ENCODE peak calls at places on chromosomes 16 and 17, in ten cellular contexts. R, C, B, V, D, H, Q, N, S and A are unnamed samples.

GRCh38 chr16:19104591-19104990 is 9.2 kb upstream of the ITPRIPL2 start:
- DNase-seq in V (no peak), B (no peak), H (no peak), S (no peak), R (no peak), N (no peak), C (no peak), Q (no peak), D (no peak), A (no peak)

GRCh38 chr17:76251478-76252039 is 11.3 kb upstream of the RNF157 start:
- DNase-seq in Q (no peak), R (peak; percentile 87), S (no peak), N (no peak), H (peak; percentile 19), V (no peak), C (no peak), B (no peak), D (no peak), A (no peak)

GRCh38 chr16:24717411-24717810 is 12.0 kb upstream of the TNRC6A start:
- DNase-seq in D (no peak), N (no peak), B (no peak), C (no peak), H (no peak), Q (no peak), R (no peak), V (no peak), S (no peak), A (no peak)

GRCh38 chr16:10740845-10741208 is 2.8 kb upstream of the NUBP1 start:
- DNase-seq in H (no peak), S (no peak), D (no peak), V (no peak), N (no peak), Q (no peak), R (no peak), C (no peak), B (no peak), A (no peak)

GRCh38 chr17:74199306-74200092 is 4.0 kb upstream of the RPL38 start:
- DNase-seq in N (peak; percentile 66), H (peak; percentile 46), V (peak; percentile 72), D (no peak), Q (peak; percentile 45), R (no peak), B (no peak), C (no peak), S (no peak), A (peak; percentile 74)

GRCh38 chr17:13509561-13509960 is 92.2 kb downstream of the HS3ST3A1 start:
- DNase-seq in S (no peak), C (no peak), D (no peak), N (no peak), V (no peak), R (no peak), H (no peak), B (no peak), Q (peak; percentile 57), A (no peak)

GRCh38 chr16:57644383-57645014 is 16.1 kb downstream of the ADGRG1 start:
- DNase-seq in N (no peak), B (no peak), Q (no peak), C (no peak), R (no peak), S (no peak), D (no peak), V (no peak), H (no peak), A (no peak)

GRCh38 chr17:4956493-4957061 is 5.7 kb downstream of the ENO3 start:
- DNase-seq in B (no peak), H (no peak), S (no peak), Q (no peak), N (no peak), D (no peak), C (no peak), R (peak; percentile 25), V (peak; percentile 41), A (no peak)

GRCh38 chr17:74101527-74101926 is 102.0 kb upstream of the RPL38 start:
- DNase-seq in C (no peak), S (no peak), H (no peak), V (no peak), Q (no peak), N (no peak), D (no peak), B (no peak), R (no peak), A (no peak)

GRCh38 chr17:46194393-46195216 is 1.4 kb upstream of the KANSL1 start:
- DNase-seq in S (no peak), B (peak; percentile 86), R (no peak), C (no peak), Q (peak; percentile 74), H (no peak), D (no peak), N (no peak), V (peak; percentile 62), A (no peak)

GRCh38 chr16:10266809-10267208 is 84.6 kb upstream of the GRIN2A start:
- DNase-seq in N (no peak), C (no peak), H (no peak), Q (no peak), B (no peak), S (no peak), D (no peak), R (no peak), V (no peak), A (no peak)

GRCh38 chr16:56203052-56203451 is 11.8 kb downstream of the GNAO1 start:
- DNase-seq in V (no peak), C (no peak), S (no peak), H (no peak), R (no peak), D (no peak), N (peak; percentile 18), Q (peak; percentile 4), B (peak; percentile 41), A (no peak)

GRCh38 chr17:74282587-74283370 is 8.7 kb downstream of the DNAI2 start:
- DNase-seq in H (no peak), S (no peak), Q (peak; percentile 7), D (no peak), R (no peak), N (no peak), C (no peak), B (no peak), V (no peak), A (no peak)

GRCh38 chr16:89596061-89596689 is 17.3 kb upstream of the DPEP1 start:
- DNase-seq in R (no peak), S (no peak), D (no peak), N (no peak), Q (no peak), B (no peak), V (no peak), H (no peak), C (no peak), A (no peak)

GRCh38 chr17:31385428-31386285 is 5.8 kb upstream of the RAB11FIP4 start:
- DNase-seq in D (no peak), V (no peak), N (no peak), C (no peak), Q (no peak), S (no peak), B (no peak), R (no peak), H (no peak), A (no peak)

GRCh38 chr17:78387982-78388941 is 9.8 kb downstream of the PGS1 start:
- DNase-seq in H (no peak), Q (peak; percentile 89), R (no peak), D (no peak), B (peak; percentile 61), N (peak; percentile 32), V (no peak), C (no peak), S (no peak), A (no peak)

GRCh38 chr16:70430667-70431536 is 8.0 kb downstream of the ST3GAL2 start:
- DNase-seq in N (no peak), D (no peak), H (no peak), C (no peak), B (peak; percentile 95), R (peak; percentile 65), S (no peak), Q (peak; percentile 24), V (no peak), A (no peak)

GRCh38 chr16:50644730-50645129 is 36.4 kb downstream of the SNX20 start:
- DNase-seq in Q (peak; percentile 15), C (no peak), B (no peak), V (peak; percentile 17), H (no peak), R (no peak), S (peak; percentile 4), N (no peak), D (no peak), A (no peak)

GRCh38 chr17:21090889-21091618 is 35.7 kb upstream of the DHRS7B start:
- DNase-seq in C (no peak), H (no peak), V (no peak), S (no peak), D (no peak), N (no peak), B (no peak), R (no peak), Q (peak; percentile 19), A (no peak)
- TF ChIP-seq CTCF in C (no peak), H (no peak), V (no peak), S (no peak), D (no peak), N (no peak), B (no peak), R (no peak), Q (no peak), A (no peak)

DNA sequence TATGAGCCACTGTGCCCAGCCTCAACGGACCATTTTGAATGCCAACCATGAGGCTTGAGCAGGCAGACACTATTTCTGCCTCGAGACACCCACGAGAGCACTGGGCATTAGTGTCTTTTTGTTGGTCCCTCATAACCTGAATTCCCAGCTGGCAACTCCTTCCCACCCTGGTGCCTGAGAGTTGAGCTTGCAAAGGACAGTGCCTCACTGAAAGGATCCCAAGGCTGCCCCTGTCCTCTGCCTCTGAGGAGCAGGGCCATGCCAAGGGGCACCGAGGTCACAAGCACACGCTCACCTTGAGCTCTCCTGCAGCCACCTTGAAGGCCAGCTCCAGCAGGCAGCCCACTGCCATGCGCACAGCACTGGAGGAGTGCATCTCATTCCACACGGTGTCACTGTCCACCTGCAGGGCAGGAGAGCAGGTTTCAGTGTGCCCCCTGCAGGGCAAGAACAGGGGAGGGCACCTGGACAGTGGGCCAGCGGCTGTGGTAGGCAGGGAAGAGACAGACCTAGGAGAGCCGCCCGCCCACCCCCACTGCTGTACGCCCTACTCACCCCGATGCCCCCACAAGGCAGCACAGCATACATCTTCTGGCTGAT is 12.8 kb downstream of the G6PC3 start:
- DNase-seq in B (no peak), R (peak; percentile 58), C (no peak), S (no peak), D (no peak), Q (no peak), V (no peak), H (no peak), N (no peak), A (no peak)
- TF ChIP-seq CTCF in B (peak; percentile 39), R (peak; percentile 71), C (no peak), S (peak; percentile 29), D (no peak), Q (peak; percentile 30), V (peak; percentile 11), H (no peak), N (peak; percentile 28), A (no peak)

GRCh38 chr17:34892864-34893263 is 68.4 kb downstream of the CCT6B start:
- DNase-seq in V (peak; percentile 59), B (no peak), H (no peak), C (no peak), D (no peak), N (no peak), S (no peak), R (no peak), Q (no peak), A (peak; percentile 28)
- TF ChIP-seq CTCF in V (peak; percentile 48), B (peak; percentile 51), H (no peak), C (peak; percentile 20), D (peak; percentile 21), N (peak; percentile 46), S (peak; percentile 48), R (peak; percentile 62), Q (peak; percentile 41), A (peak; percentile 74)

GRCh38 chr17:50665838-50666237 is 31.2 kb downstream of the ABCC3 start:
- DNase-seq in B (no peak), R (no peak), S (no peak), C (no peak), D (no peak), H (no peak), V (no peak), N (no peak), Q (no peak), A (no peak)
- TF ChIP-seq CTCF in B (no peak), R (no peak), S (no peak), C (no peak), D (no peak), H (no peak), V (no peak), N (no peak), Q (no peak), A (no peak)